ENCODE peak calls at places on chromosomes 13 and 19, in seven cellular contexts. L is HCT116, Y is A549, Q is K562, Z is NB4, P is uterus, M is breast epithelium. I is an unnamed sample.

GRCh38 chr13:113550453-113550852 is 34.1 kb upstream of the TFDP1 start:
- DNase-seq in L (no peak), Y (no peak), Q (no peak), Z (no peak), P (no peak), M (peak), I (no peak)

GRCh38 chr13:100269837-100270236 is 180.9 kb downstream of the PCCA start:
- DNase-seq in L (no peak), Y (no peak), Q (no peak), Z (no peak), P (peak), M (no peak), I (peak)

GRCh38 chr19:16444273-16444597 is 27.5 kb downstream of the EPS15L1 start:
- DNase-seq in L (no peak), Y (no peak), Q (no peak), Z (no peak), P (no peak), M (no peak), I (no peak)

GRCh38 chr19:8515317-8515716 is 1.4 kb upstream of the ZNF414 start:
- DNase-seq in L (no peak), Y (no peak), Q (no peak), Z (peak), P (no peak), M (no peak), I (no peak)

GRCh38 chr13:36046672-36047071 is 84.5 kb downstream of the DCLK1 start:
- DNase-seq in L (no peak), Y (no peak), Q (no peak), Z (no peak), P (no peak), M (no peak), I (no peak)

GRCh38 chr13:79659161-79659560 is 178.2 kb downstream of the NDFIP2 start:
- DNase-seq in L (no peak), Y (no peak), Q (no peak), Z (peak), P (no peak), M (no peak), I (no peak)

GRCh38 chr13:38941353-38941945 is 49.2 kb downstream of the STOML3 start:
- DNase-seq in L (no peak), Y (no peak), Q (no peak), Z (no peak), P (no peak), M (no peak), I (no peak)

GRCh38 chr19:7294571-7295212 is 478 bp upstream of the INSR start:
- DNase-seq in L (peak), Y (peak), Q (peak), Z (peak), P (peak), M (peak), I (peak)

GRCh38 chr19:45296365-45296764 is 26.3 kb downstream of the CKM start:
- DNase-seq in L (no peak), Y (no peak), Q (no peak), Z (peak), P (no peak), M (no peak), I (no peak)

GRCh38 chr13:20301391-20302071 is 69.4 kb upstream of the GJB6 start:
- DNase-seq in L (no peak), Y (no peak), Q (no peak), Z (no peak), P (no peak), M (no peak), I (no peak)

GRCh38 chr13:97018029-97018819 is 23.9 kb upstream of the OXGR1 start:
- DNase-seq in L (peak), Y (peak), Q (peak), Z (peak), P (peak), M (no peak), I (no peak)

GRCh38 chr13:30551194-30551593 is 66.5 kb upstream of the USPL1 start:
- DNase-seq in L (peak), Y (peak), Q (peak), Z (peak), P (no peak), M (no peak), I (no peak)

GRCh38 chr13:41501281-41501680 is 43.9 kb downstream of the RGCC start:
- DNase-seq in L (no peak), Y (no peak), Q (no peak), Z (no peak), P (no peak), M (no peak), I (no peak)

GRCh38 chr13:74133657-74134201 is 475 bp downstream of the KLF12 start:
- DNase-seq in L (peak), Y (peak), Q (no peak), Z (peak), P (peak), M (peak), I (peak)

GRCh38 chr13:75492389-75492788 is 10.4 kb upstream of the TBC1D4 start:
- DNase-seq in L (no peak), Y (no peak), Q (no peak), Z (peak), P (no peak), M (no peak), I (no peak)

GRCh38 chr19:18526316-18526715 is 4.4 kb upstream of the ELL start:
- DNase-seq in L (peak), Y (no peak), Q (no peak), Z (no peak), P (no peak), M (no peak), I (no peak)

GRCh38 chr19:6048808-6049405 is 61.4 kb downstream of the RFX2 start:
- DNase-seq in L (peak), Y (peak), Q (peak), Z (peak), P (peak), M (peak), I (peak)

GRCh38 chr13:49494645-49495044 is 1.1 kb upstream of the PHF11 start:
- DNase-seq in L (no peak), Y (no peak), Q (no peak), Z (peak), P (no peak), M (no peak), I (no peak)

GRCh38 chr13:112854321-112854720 is 114.7 kb upstream of the MCF2L start:
- DNase-seq in L (no peak), Y (no peak), Q (no peak), Z (no peak), P (no peak), M (no peak), I (no peak)

GRCh38 chr13:102724923-102725322 is 30.1 kb upstream of the METTL21C start:
- DNase-seq in L (no peak), Y (peak), Q (peak), Z (peak), P (no peak), M (no peak), I (no peak)

GRCh38 chr13:50526771-50527567 is 316.5 kb downstream of the DLEU7 start:
- DNase-seq in L (no peak), Y (no peak), Q (no peak), Z (no peak), P (no peak), M (peak), I (no peak)

GRCh38 chr19:2270157-2270571 is 11.8 kb downstream of the PEAK3 start:
- DNase-seq in L (no peak), Y (no peak), Q (peak), Z (peak), P (peak), M (no peak), I (no peak)

GRCh38 chr13:45055198-45055901 is 65.0 kb upstream of the GTF2F2 start:
- DNase-seq in L (peak), Y (peak), Q (no peak), Z (peak), P (peak), M (no peak), I (peak)

GRCh38 chr13:112416647-112417046 is 40.5 kb downstream of the SPACA7 start:
- DNase-seq in L (no peak), Y (no peak), Q (no peak), Z (no peak), P (no peak), M (no peak), I (no peak)

GRCh38 chr19:56403764-56404704 is at the start of gene ZNF583:
- DNase-seq in L (no peak), Y (peak), Q (peak), Z (peak), P (peak), M (peak), I (peak)
- TF ChIP-seq POLR2A in L (no peak), Y (peak), Q (peak), Z (no peak), P (no peak), M (no peak), I (peak)

DNA sequence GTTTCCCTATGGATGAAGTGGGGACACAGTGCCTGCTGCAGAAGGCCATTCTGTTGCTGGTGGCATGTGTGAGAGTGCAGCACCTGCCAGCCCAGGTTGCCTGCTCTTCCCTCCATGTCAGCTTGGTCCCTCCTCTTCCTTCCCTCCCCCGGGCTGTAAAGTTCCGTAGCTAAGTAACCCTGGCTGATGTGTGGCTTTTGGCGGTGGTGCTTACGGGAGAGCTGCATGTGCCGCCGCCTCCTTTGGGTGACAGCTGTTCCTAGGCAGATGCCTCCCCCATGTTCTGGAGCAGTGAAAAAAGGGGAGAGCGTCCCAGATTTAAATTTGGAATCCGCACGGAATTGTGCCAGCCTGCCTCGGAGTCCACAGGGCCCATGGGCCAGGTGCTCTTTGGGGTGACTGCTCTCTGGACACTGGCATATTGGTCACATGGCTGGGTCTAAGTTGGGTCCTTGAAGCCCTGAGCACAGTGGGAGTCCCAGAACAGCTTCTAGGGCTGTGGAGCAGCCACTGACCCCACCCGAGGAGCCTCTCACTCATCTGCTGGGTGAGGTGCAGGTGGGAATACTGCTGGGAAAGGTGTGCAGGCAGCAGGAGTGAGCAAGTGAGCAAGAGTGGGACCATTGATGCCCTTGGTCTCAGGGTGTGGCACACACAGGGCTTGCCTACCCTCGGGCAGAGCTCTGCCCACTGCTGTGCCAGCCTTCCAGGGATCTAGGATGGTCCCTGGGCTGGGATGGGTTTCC is 33.1 kb upstream of the ZNF536 start:
- DNase-seq in L (no peak), Y (no peak), Q (no peak), Z (no peak), P (no peak), M (peak), I (no peak)
- TF ChIP-seq POLR2A in L (no peak), Y (no peak), Q (no peak), Z (no peak), P (no peak), M (no peak), I (no peak)

DNA sequence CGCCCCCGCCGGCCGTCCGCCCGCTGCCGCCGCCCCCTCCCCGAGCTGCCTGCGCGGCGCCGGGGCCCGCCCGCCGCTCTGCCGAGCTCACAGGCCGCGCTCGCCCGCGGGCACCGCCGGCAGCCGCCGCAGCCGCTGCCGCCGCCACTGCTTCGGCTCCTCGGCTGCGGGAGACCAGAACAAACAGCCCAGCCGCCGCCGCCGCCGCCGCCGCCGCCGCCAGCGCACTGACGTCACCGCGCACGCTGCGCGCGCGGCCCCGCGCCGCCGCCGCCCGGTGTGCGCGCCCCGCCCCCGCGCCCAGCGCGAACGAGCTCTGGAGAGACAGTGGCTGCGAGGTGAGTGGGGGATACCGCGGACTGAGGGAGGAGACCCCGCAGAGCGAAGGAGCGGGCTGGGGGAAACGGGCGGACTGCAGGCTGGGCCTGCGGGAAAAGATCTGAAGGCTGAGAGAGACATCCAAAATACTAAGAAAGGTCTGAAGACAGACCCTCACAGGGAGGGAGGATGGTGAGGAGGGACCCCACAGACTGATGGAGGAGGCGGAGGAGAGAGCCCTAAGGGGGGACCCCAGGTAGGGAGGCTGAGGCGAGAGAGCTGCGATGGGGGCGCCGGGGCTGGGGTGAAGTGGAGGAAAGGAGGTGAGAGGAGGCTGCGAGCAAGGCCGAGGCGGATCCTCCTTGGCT is at the start of gene BRD4:
- DNase-seq in L (no peak), Y (peak), Q (peak), Z (peak), P (peak), M (peak), I (peak)
- TF ChIP-seq POLR2A in L (no peak), Y (no peak), Q (peak), Z (peak), P (peak), M (no peak), I (peak)

GRCh38 chr19:40612831-40613668 is 11.9 kb downstream of the LTBP4 start:
- DNase-seq in L (no peak), Y (peak), Q (peak), Z (no peak), P (peak), M (no peak), I (no peak)

GRCh38 chr19:40609561-40610395 is 8.6 kb downstream of the LTBP4 start:
- DNase-seq in L (peak), Y (peak), Q (peak), Z (peak), P (peak), M (peak), I (peak)

GRCh38 chr19:40611900-40612698 is 10.9 kb downstream of the LTBP4 start:
- DNase-seq in L (no peak), Y (no peak), Q (no peak), Z (no peak), P (no peak), M (no peak), I (no peak)

GRCh38 chr19:40610396-40611064 is 9.4 kb downstream of the LTBP4 start:
- DNase-seq in L (no peak), Y (no peak), Q (no peak), Z (no peak), P (no peak), M (peak), I (no peak)

GRCh38 chr19:40611096-40611495 is 9.9 kb downstream of the LTBP4 start:
- DNase-seq in L (no peak), Y (no peak), Q (no peak), Z (no peak), P (no peak), M (no peak), I (no peak)
- TF ChIP-seq POLR2A in L (no peak), Y (no peak), Q (no peak), Z (no peak), P (no peak), M (no peak), I (no peak)

GRCh38 chr19:12774588-12775555 is at the start of gene HOOK2:
- DNase-seq in L (peak), Y (no peak), Q (no peak), Z (no peak), P (peak), M (peak), I (no peak)
- TF ChIP-seq POLR2A in L (no peak), Y (no peak), Q (peak), Z (no peak), P (no peak), M (peak), I (peak)

DNA sequence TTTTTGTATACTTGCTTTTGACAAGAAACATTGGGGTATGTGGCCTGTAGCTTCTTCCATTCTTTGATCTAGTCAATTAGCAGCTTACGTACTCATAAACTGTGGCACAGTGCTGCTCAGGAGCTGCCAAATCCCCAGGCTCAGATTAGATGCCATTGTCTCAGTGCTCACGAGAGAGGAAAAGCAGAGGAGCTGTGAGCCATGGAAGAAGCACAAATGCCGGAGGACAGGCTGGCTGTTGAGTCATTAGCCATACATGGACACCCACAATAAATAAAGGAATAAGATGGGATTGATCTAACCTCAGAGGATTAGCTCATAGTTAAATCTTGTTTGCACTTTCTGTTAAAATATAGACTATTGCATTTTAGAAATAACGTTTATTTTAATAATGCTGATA is 121.7 kb downstream of the POSTN start:
- DNase-seq in L (no peak), Y (no peak), Q (no peak), Z (no peak), P (no peak), M (no peak), I (no peak)
- TF ChIP-seq POLR2A in L (no peak), Y (no peak), Q (no peak), Z (no peak), P (no peak), M (no peak), I (no peak)